ENCODE peak calls at places on chromosomes 11 and 22, in ten cellular contexts. H is uterus, Z is lower lobe of right lung, O is PC-3, L is esophagus muscularis mucosa, W is prostate gland, G is left ventricle myocardium inferior, S is heart left ventricle, C is psoas muscle, K is tibial nerve. N is an unnamed sample. For H3K9me3, the result is how much of the 10 kb centered on the place peaks cover.

GRCh38 chr22:26502688-26503561 is 9.3 kb downstream of the TFIP11 start:
- DNase-seq in H (no peak), Z (no peak), O (peak), L (no peak), W (no peak), G (peak), S (peak), C (peak), K (no peak), N (peak)

GRCh38 chr11:27216268-27217149 is 146.5 kb downstream of the CCDC34 start:
- DNase-seq in H (peak), Z (peak), O (no peak), L (no peak), W (no peak), G (peak), S (peak), C (peak), K (no peak), N (no peak)

GRCh38 chr22:33332538-33332937 is 274.4 kb upstream of the SYN3 start:
- DNase-seq in H (no peak), Z (no peak), O (no peak), L (no peak), W (no peak), G (no peak), S (peak), C (no peak), K (no peak), N (no peak)

GRCh38 chr11:84261707-84262106 is 975.5 kb upstream of the CCDC90B start:
- DNase-seq in H (no peak), Z (no peak), O (no peak), L (no peak), W (no peak), G (no peak), S (no peak), C (no peak), K (no peak), N (no peak)

GRCh38 chr11:44572884-44573283 is 7.4 kb downstream of the CD82 start:
- DNase-seq in H (no peak), Z (no peak), O (no peak), L (no peak), W (no peak), G (no peak), S (no peak), C (no peak), K (no peak), N (no peak)

GRCh38 chr11:2830886-2831285 is 54.7 kb downstream of the CDKN1C start:
- DNase-seq in H (no peak), Z (peak), O (no peak), L (no peak), W (no peak), G (peak), S (no peak), C (no peak), K (no peak), N (no peak)

GRCh38 chr11:95147364-95147905 is 57.8 kb downstream of the ENDOD1 start:
- DNase-seq in H (peak), Z (no peak), O (peak), L (no peak), W (no peak), G (no peak), S (no peak), C (no peak), K (no peak), N (no peak)

GRCh38 chr11:30346068-30346688 is 23.3 kb downstream of the ARL14EP start:
- DNase-seq in H (no peak), Z (no peak), O (peak), L (no peak), W (peak), G (no peak), S (no peak), C (no peak), K (no peak), N (no peak)

DNA sequence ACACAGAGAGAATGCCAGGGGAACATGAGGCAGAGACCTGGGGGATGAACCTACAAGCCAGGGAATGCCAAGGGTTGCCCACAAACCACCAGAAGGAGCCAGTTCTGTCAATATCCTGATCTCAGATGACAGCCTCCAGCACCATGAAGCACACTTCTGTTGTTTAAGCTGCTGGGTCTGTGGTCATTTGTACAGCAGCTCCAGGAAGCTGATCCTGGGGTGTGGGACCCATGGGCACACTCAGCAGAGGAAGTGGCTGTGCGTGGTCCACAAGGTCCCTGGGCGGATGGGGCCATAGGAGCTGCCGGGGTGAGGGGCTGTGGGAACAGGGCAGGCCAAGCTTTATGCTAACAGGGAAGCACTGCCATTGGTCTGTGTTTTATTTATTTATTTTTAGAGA is 12.1 kb downstream of the PPM1F start:
- DNase-seq in H (no peak), Z (no peak), O (peak), L (no peak), W (no peak), G (no peak), S (peak), C (no peak), K (no peak), N (no peak)
- H3K9me3 ChIP-seq in H (under half), Z (under half), O (under half), L (under half), W (under half), G (under half), S (under half), C (under half), K (under half), N (under half)

GRCh38 chr22:30214703-30215405 is 31.7 kb downstream of the LIF start:
- DNase-seq in H (no peak), Z (no peak), O (no peak), L (no peak), W (no peak), G (no peak), S (no peak), C (no peak), K (no peak), N (no peak)

GRCh38 chr22:30211124-30211820 is 35.3 kb downstream of the LIF start:
- DNase-seq in H (no peak), Z (no peak), O (no peak), L (no peak), W (no peak), G (no peak), S (no peak), C (no peak), K (no peak), N (no peak)

GRCh38 chr22:30212996-30213441 is 33.5 kb downstream of the LIF start:
- DNase-seq in H (no peak), Z (peak), O (peak), L (no peak), W (no peak), G (no peak), S (no peak), C (no peak), K (no peak), N (no peak)

GRCh38 chr22:30210235-30210831 is 36.2 kb downstream of the LIF start:
- DNase-seq in H (no peak), Z (no peak), O (peak), L (no peak), W (no peak), G (no peak), S (no peak), C (no peak), K (no peak), N (no peak)

DNA sequence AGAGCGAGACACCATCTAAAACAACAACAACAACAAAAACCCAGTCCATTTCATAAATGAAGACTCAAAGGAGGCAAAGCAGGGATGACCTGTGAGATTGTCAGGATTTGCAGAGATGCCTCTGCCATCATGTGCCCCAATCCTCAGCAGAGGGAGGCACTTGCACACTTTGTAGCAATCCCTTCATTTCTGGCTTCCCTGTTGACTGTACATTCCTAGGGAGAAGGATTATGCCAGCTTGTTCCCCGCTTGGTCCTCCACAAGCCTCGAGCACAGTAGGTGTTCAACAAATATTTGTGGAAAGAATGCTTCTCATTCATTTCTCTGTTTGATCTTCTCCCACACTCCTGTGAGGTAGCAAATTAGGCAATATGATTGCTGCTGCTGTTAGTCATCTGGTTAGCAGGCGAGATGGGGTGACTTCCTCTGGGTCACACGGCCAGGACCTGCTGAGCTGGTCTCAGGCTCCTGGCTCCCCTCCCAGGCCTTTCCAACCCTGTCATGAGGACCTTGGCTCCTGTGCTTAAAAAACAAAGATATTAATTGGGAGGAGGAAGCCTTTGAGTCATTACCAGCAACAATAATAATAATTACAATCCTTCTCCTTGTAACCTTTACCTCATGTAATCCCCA is 34.1 kb downstream of the LIF start:
- DNase-seq in H (peak), Z (peak), O (peak), L (no peak), W (peak), G (no peak), S (no peak), C (peak), K (peak), N (no peak)
- H3K9me3 ChIP-seq in H (under half), Z (under half), O (under half), L (under half), W (under half), G (under half), S (under half), C (under half), K (under half), N (under half)

DNA sequence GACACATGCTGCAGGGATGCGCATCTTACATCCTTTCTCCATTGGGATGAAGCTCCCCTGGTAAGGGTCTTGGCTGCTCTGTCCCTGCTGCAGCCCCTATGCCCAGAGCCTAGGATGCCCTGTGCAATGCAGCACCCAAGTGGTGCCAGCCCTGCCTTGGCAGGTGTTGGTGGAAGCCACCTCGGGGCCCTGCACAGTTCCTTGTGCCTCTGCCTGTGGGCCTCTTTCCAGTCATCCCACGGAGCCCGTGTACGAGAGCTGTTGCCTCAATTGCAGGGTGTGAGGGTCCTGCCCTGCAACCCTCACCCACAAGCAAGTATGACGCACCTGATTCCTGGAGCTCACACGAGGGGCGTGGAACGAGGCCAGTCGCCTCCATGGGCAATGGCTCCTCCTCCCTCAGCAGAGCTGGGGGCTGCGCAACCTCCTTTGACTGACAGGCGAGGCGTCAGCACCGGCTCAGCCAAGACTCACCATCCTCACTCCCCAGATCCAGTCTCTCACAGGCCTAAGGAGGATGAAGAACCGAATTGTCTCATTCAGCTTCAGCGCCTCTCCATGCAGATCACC is 719.6 kb downstream of the BRD1 start:
- DNase-seq in H (no peak), Z (no peak), O (no peak), L (no peak), W (no peak), G (no peak), S (no peak), C (no peak), K (no peak), N (no peak)
- H3K9me3 ChIP-seq in H (under half), Z (under half), O (under half), L (under half), W (under half), G (under half), S (under half), C (under half), K (under half), N (under half)

GRCh38 chr22:47201996-47202818 is 439.8 kb downstream of the TBC1D22A start:
- DNase-seq in H (no peak), Z (no peak), O (no peak), L (peak), W (no peak), G (no peak), S (no peak), C (no peak), K (peak), N (no peak)
- H3K9me3 ChIP-seq in H (under half), Z (under half), O (under half), L (under half), W (under half), G (under half), S (under half), C (under half), K (under half), N (under half)

GRCh38 chr22:47299211-47299878 is 536.9 kb downstream of the TBC1D22A start:
- DNase-seq in H (no peak), Z (no peak), O (no peak), L (no peak), W (no peak), G (no peak), S (no peak), C (no peak), K (no peak), N (no peak)
- H3K9me3 ChIP-seq in H (under half), Z (under half), O (under half), L (under half), W (under half), G (under half), S (under half), C (under half), K (under half), N (under half)

DNA sequence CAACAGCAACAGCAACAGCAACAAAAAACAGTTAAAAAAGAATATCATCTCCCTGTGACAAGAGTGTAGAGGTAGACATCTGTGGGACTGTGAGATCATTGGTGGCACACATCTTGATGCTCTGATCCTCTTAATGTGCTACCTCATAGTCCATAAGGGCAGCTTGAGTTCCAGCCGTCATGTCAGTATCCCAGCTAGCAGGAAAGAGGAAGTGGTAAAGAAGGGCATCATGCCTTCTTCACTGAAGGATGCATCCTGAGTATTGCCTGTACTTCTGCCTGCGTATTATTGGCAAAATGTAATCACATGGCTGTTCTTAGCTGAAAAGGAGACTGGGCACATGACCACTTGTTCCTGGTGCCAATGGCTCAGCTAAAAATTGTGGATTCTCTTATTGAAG is 314.3 kb downstream of the TBC1D22A start:
- DNase-seq in H (no peak), Z (no peak), O (no peak), L (no peak), W (no peak), G (no peak), S (no peak), C (no peak), K (no peak), N (no peak)
- H3K9me3 ChIP-seq in H (under half), Z (under half), O (under half), L (under half), W (under half), G (under half), S (under half), C (under half), K (under half), N (under half)

GRCh38 chr11:70581991-70582885 is 183.9 kb downstream of the CTTN start:
- DNase-seq in H (no peak), Z (peak), O (no peak), L (no peak), W (no peak), G (no peak), S (no peak), C (no peak), K (no peak), N (no peak)

GRCh38 chr11:70584786-70585545 is 186.6 kb downstream of the CTTN start:
- DNase-seq in H (no peak), Z (no peak), O (no peak), L (no peak), W (no peak), G (no peak), S (no peak), C (no peak), K (no peak), N (no peak)

GRCh38 chr11:70580036-70580805 is 181.9 kb downstream of the CTTN start:
- DNase-seq in H (no peak), Z (peak), O (no peak), L (no peak), W (no peak), G (no peak), S (no peak), C (no peak), K (no peak), N (no peak)

GRCh38 chr11:70583781-70584218 is 185.5 kb downstream of the CTTN start:
- DNase-seq in H (no peak), Z (peak), O (no peak), L (no peak), W (no peak), G (no peak), S (no peak), C (no peak), K (no peak), N (no peak)

GRCh38 chr11:70582886-70583641 is 184.7 kb downstream of the CTTN start:
- DNase-seq in H (no peak), Z (peak), O (no peak), L (no peak), W (no peak), G (no peak), S (no peak), C (no peak), K (no peak), N (no peak)
- H3K9me3 ChIP-seq in H (under half), Z (under half), O (under half), L (under half), W (under half), G (under half), S (under half), C (under half), K (under half), N (under half)

DNA sequence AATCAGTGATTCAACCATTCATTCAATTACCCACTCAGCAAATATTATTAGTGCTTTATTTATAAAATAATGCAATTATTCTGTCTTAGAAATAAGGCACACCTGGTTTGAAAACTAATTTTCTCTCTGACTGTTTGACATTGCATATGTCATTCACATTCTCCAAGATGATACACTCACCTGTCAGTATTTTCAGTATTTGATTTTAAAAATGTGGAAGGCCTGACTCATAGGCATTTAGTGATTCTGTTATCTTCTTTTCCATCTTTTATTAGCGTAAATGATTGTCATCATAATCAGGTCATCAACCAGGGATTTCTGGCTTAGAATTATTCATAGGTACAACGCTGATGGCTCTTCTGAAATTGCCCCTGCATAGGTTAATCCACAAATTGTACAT is 480.9 kb downstream of the CNTN5 start:
- DNase-seq in H (no peak), Z (no peak), O (peak), L (no peak), W (no peak), G (no peak), S (no peak), C (no peak), K (no peak), N (no peak)
- H3K9me3 ChIP-seq in H (under half), Z (under half), O (under half), L (under half), W (under half), G (under half), S (under half), C (under half), K (under half), N (under half)

DNA sequence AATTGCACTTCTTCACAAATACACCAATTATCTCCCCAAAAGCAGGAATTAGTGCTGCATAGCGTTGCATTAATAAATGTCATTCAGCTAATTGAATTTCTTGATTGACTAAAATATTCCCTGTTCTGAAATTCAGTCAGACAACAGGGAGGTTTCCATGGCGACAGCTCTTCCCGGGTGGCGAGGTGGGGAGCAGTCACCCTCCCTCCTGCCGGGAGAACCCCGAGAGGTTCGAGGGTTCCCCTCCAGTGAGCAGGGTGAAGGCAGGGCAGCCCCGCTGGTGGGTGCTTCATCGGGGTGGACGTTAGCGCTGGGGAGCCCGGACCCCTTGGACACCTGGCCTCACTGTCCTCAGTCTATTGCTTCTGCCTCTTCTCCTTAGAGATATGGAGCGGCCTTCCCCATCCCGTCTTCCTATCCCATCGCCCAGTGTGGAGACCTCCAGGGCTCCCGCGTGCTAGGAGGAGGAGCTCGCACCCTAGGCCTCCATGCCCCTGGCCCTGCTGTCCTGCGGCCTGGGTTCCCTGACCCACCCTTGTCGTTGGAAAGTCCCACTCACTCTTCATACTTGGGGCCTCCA is 983.5 kb downstream of the BRD1 start:
- DNase-seq in H (no peak), Z (no peak), O (no peak), L (no peak), W (no peak), G (no peak), S (no peak), C (no peak), K (no peak), N (no peak)
- H3K9me3 ChIP-seq in H (under half), Z (under half), O (under half), L (under half), W (under half), G (under half), S (under half), C (under half), K (under half), N (under half)

GRCh38 chr11:71442880-71443279 is 5.3 kb downstream of the DHCR7 start:
- DNase-seq in H (no peak), Z (no peak), O (no peak), L (no peak), W (no peak), G (no peak), S (no peak), C (no peak), K (no peak), N (no peak)

GRCh38 chr11:71443736-71444410 is 4.3 kb downstream of the DHCR7 start:
- DNase-seq in H (no peak), Z (no peak), O (no peak), L (no peak), W (no peak), G (no peak), S (no peak), C (no peak), K (no peak), N (no peak)

GRCh38 chr11:71441251-71441650 is 6.9 kb downstream of the DHCR7 start:
- DNase-seq in H (no peak), Z (no peak), O (no peak), L (no peak), W (no peak), G (no peak), S (no peak), C (no peak), K (no peak), N (no peak)

GRCh38 chr11:71440021-71440755 is 8.0 kb downstream of the DHCR7 start:
- DNase-seq in H (no peak), Z (no peak), O (no peak), L (no peak), W (no peak), G (no peak), S (no peak), C (no peak), K (no peak), N (no peak)

GRCh38 chr11:71442123-71442522 is 6.1 kb downstream of the DHCR7 start:
- DNase-seq in H (no peak), Z (no peak), O (no peak), L (no peak), W (no peak), G (no peak), S (no peak), C (no peak), K (no peak), N (no peak)
- H3K9me3 ChIP-seq in H (under half), Z (under half), O (under half), L (under half), W (under half), G (under half), S (under half), C (under half), K (under half), N (under half)

N was measured in T-helper 17 cell.